ENCODE peak calls at places on chromosomes 2 and 18, in nine cellular contexts. Q is astrocyte of the spinal cord, P is GM13976, E is Karpas-422, M is uterus, Z is HEK293T, J is PC-9, D is M059J, L is foreskin fibroblast. K is an unnamed sample.

GRCh38 chr2:50575232-50575631 is 456.7 kb downstream of the NRXN1 start:
- DNase-seq in L (no peak), Z (no peak), D (no peak), E (no peak), M (no peak), J (no peak), Q (no peak), P (no peak), K (no peak)

GRCh38 chr2:237682901-237683670 is 55.7 kb downstream of the LRRFIP1 start:
- DNase-seq in E (no peak), P (no peak), M (no peak), Z (no peak), Q (no peak), J (peak), L (no peak), D (no peak), K (no peak)

GRCh38 chr2:129253461-129253812 is 726.0 kb upstream of the RAB6C start:
- DNase-seq in E (peak), Z (peak), L (no peak), M (no peak), J (no peak), P (no peak), D (no peak), Q (no peak), K (no peak)

GRCh38 chr18:74139888-74140287 is 7.7 kb downstream of the FBXO15 start:
- DNase-seq in Z (no peak), Q (peak), P (peak), M (no peak), J (no peak), E (no peak), D (peak), L (peak), K (no peak)

GRCh38 chr2:121242175-121242875 is 42.7 kb downstream of the TFCP2L1 start:
- DNase-seq in J (no peak), Z (no peak), Q (no peak), P (no peak), E (no peak), D (no peak), M (no peak), L (no peak), K (no peak)

GRCh38 chr18:13271512-13271911 is 53.0 kb downstream of the LDLRAD4 start:
- DNase-seq in J (no peak), Q (no peak), P (no peak), D (no peak), M (no peak), E (no peak), Z (no peak), L (no peak), K (no peak)

GRCh38 chr18:59634096-59634495 is 63.1 kb downstream of the CCBE1 start:
- DNase-seq in M (no peak), Q (peak), J (no peak), D (peak), E (no peak), Z (no peak), L (peak), P (no peak), K (peak)

GRCh38 chr2:78896536-78896935 is 129.0 kb upstream of the REG3G start:
- DNase-seq in Q (no peak), J (no peak), D (no peak), Z (no peak), M (no peak), P (no peak), E (no peak), L (no peak), K (no peak)

GRCh38 chr2:136131961-136132839 is 14.3 kb upstream of the CXCR4 start:
- DNase-seq in E (peak), M (no peak), L (no peak), P (peak), Z (no peak), J (no peak), D (no peak), Q (no peak), K (no peak)

GRCh38 chr2:208072250-208072892 is 47.0 kb upstream of the PLEKHM3 start:
- DNase-seq in P (peak), J (no peak), Z (peak), Q (peak), D (peak), L (peak), E (peak), M (peak), K (peak)

GRCh38 chr2:201233192-201234166 is 26.9 kb upstream of the CASP8 start:
- DNase-seq in E (peak), L (no peak), J (peak), D (peak), Z (peak), M (peak), Q (no peak), P (peak), K (no peak)